ENCODE peak calls at places on chromosomes 4 and X, in nine cellular contexts. N is body of pancreas, J is transverse colon, Z is heart left ventricle, V is ovary, K is IMR-90, O is uterus, G is endothelial cell of umbilical vein, Q is esophagus squamous epithelium. A is an unnamed sample.

GRCh38 chrX:37685452-37686347 is at the start of gene XK:
- DNase-seq in N (peak; percentile 72), J (peak; percentile 71), Z (peak; percentile 18), V (peak; percentile 62), K (no peak), O (peak; percentile 28), G (peak; percentile 1), Q (no peak), A (peak; percentile 58)

GRCh38 chr4:3261411-3262207 is 12.7 kb downstream of the MSANTD1 start:
- DNase-seq in N (no peak), J (peak; percentile 6), Z (peak; percentile 2), V (no peak), K (no peak), O (no peak), G (no peak), Q (no peak), A (no peak)

GRCh38 chr4:173264960-173265281 is 69.2 kb downstream of the HMGB2 start:
- DNase-seq in N (no peak), J (no peak), Z (no peak), V (no peak), K (no peak), O (no peak), G (no peak), Q (no peak), A (no peak)

GRCh38 chr4:136495076-136495475 is 1037.2 kb downstream of the PCDH18 start:
- DNase-seq in N (no peak), J (no peak), Z (no peak), V (no peak), K (no peak), O (no peak), G (no peak), Q (no peak), A (no peak)

GRCh38 chr4:114132830-114133229 is 153.4 kb upstream of the ARSJ start:
- DNase-seq in N (no peak), J (no peak), Z (no peak), V (no peak), K (no peak), O (no peak), G (no peak), Q (no peak), A (no peak)

GRCh38 chr4:53376900-53377299 is 541 bp upstream of the FIP1L1 start:
- DNase-seq in N (no peak), J (no peak), Z (no peak), V (no peak), K (no peak), O (no peak), G (no peak), Q (no peak), A (no peak)

GRCh38 chr4:16034010-16034829 is 49.6 kb downstream of the PROM1 start:
- DNase-seq in N (no peak), J (no peak), Z (no peak), V (no peak), K (peak; percentile 47), O (no peak), G (peak; percentile 14), Q (no peak), A (no peak)

GRCh38 chr4:183250831-183251230 is 69.2 kb downstream of the CLDN22 start:
- DNase-seq in N (no peak), J (no peak), Z (no peak), V (no peak), K (no peak), O (no peak), G (no peak), Q (no peak), A (no peak)

GRCh38 chrX:15751160-15751819 is 13.2 kb downstream of the CA5B start:
- DNase-seq in N (no peak), J (no peak), Z (no peak), V (no peak), K (peak; percentile 56), O (no peak), G (peak; percentile 34), Q (no peak), A (no peak)

GRCh38 chr4:35500812-35501211 is 743.5 kb downstream of the ARAP2 start:
- DNase-seq in N (no peak), J (no peak), Z (no peak), V (no peak), K (no peak), O (no peak), G (no peak), Q (no peak), A (no peak)

GRCh38 chr4:185774815-185775684 is 36.9 kb downstream of the SORBS2 start:
- DNase-seq in N (peak; percentile 70), J (no peak), Z (peak; percentile 45), V (no peak), K (peak; percentile 74), O (no peak), G (peak; percentile 92), Q (no peak), A (no peak)

GRCh38 chrX:153906126-153906917 is 1.8 kb downstream of the AVPR2 start:
- DNase-seq in N (no peak), J (no peak), Z (no peak), V (no peak), K (no peak), O (no peak), G (no peak), Q (no peak), A (no peak)

GRCh38 chrX:153905481-153906095 is 1.1 kb downstream of the AVPR2 start:
- DNase-seq in N (no peak), J (no peak), Z (no peak), V (no peak), K (no peak), O (no peak), G (no peak), Q (no peak), A (no peak)

GRCh38 chrX:153902388-153902787 is 2.1 kb upstream of the AVPR2 start:
- DNase-seq in N (no peak), J (no peak), Z (no peak), V (no peak), K (no peak), O (no peak), G (peak; percentile 2), Q (no peak), A (no peak)

GRCh38 chrX:153903238-153903980 is 1.1 kb upstream of the AVPR2 start:
- DNase-seq in N (no peak), J (no peak), Z (peak; percentile 33), V (no peak), K (no peak), O (no peak), G (peak; percentile 6), Q (no peak), A (no peak)

GRCh38 chrX:153903991-153904957 is at the start of gene AVPR2:
- DNase-seq in N (no peak), J (no peak), Z (peak; percentile 55), V (no peak), K (no peak), O (no peak), G (no peak), Q (no peak), A (no peak)
- H3K27ac ChIP-seq in N (no peak within 1 kb of the TSS), J (peak within 1 kb of the TSS; percentile 34), Z (peak within 1 kb of the TSS; percentile 66), V (no peak within 1 kb of the TSS), K (no peak within 1 kb of the TSS), O (no peak within 1 kb of the TSS), G (no peak within 1 kb of the TSS), Q (peak within 1 kb of the TSS; percentile 70), A (no peak within 1 kb of the TSS)

DNA sequence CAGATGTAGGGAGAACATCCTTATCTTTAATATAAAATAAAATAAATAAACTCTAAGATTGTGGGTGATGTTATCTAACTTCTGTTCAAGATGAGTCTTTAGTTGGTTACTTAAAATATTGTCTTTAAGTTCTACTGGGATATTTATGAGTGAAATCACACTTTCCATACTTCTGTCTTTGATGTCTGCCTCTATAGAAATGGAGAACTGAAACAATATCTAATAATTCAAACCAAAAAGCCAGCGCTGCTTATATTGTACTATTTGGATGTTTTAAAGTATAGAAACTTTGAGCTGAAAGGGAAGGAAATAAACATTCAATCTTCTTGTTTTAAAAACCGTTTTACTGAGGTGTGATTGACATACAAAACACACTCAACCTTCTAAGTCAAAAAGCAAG is 44.8 kb upstream of the RPS6KA3 start:
- DNase-seq in N (no peak), J (no peak), Z (no peak), V (no peak), K (no peak), O (no peak), G (no peak), Q (no peak), A (no peak)
- H3K4me1 ChIP-seq in N (no peaks in the 10 kb centered on the region), J (no peaks in the 10 kb centered on the region), Z (no peaks in the 10 kb centered on the region), V (no peaks in the 10 kb centered on the region), K (peaks cover 9% of the 10 kb centered on the region), O (no peaks in the 10 kb centered on the region), G (no peaks in the 10 kb centered on the region), Q (no peaks in the 10 kb centered on the region), A (no peaks in the 10 kb centered on the region)

GRCh38 chr4:120770897-120771296 is 151.6 kb downstream of the PRDM5 start:
- DNase-seq in N (no peak), J (no peak), Z (no peak), V (no peak), K (no peak), O (no peak), G (no peak), Q (no peak), A (no peak)
- TF ChIP-seq POLR2A in N (no peak), J (no peak), Z (no peak), V (no peak), K (no peak), O (no peak), G (no peak), Q (no peak), A (no peak)

GRCh38 chr4:62402088-62402806 is 1202.1 kb downstream of the ADGRL3 start:
- DNase-seq in N (no peak), J (no peak), Z (no peak), V (no peak), K (no peak), O (no peak), G (no peak), Q (no peak), A (no peak)
- H3K27ac ChIP-seq in N (no peak overlapping the region), J (no peak overlapping the region), Z (no peak overlapping the region), V (no peak overlapping the region), K (no peak overlapping the region), O (no peak overlapping the region), G (no peak overlapping the region), Q (no peak overlapping the region), A (no peak overlapping the region)

GRCh38 chr4:139767585-139767984 is 102.0 kb downstream of the MGST2 start:
- DNase-seq in N (no peak), J (no peak), Z (no peak), V (no peak), K (no peak), O (no peak), G (no peak), Q (no peak), A (no peak)
- H3K4me1 ChIP-seq in N (no peaks in the 10 kb centered on the region), J (peaks cover 14% of the 10 kb centered on the region), Z (peaks cover 58% of the 10 kb centered on the region), V (peaks cover 8% of the 10 kb centered on the region), K (peaks cover 1% of the 10 kb centered on the region), O (no peaks in the 10 kb centered on the region), G (peaks cover 28% of the 10 kb centered on the region), Q (peaks cover 10% of the 10 kb centered on the region), A (peaks cover 9% of the 10 kb centered on the region)

A was measured in right lobe of liver.